ENCODE peak calls at places on chromosomes 3 and 15, in five cellular contexts. Z, A, P, C and K are unnamed samples.

GRCh38 chr3:124295358-124295757 is 303.4 kb upstream of the ROPN1 start:
- DNase-seq in A (no peak), Z (no peak), P (no peak), C (no peak), K (no peak)

GRCh38 chr3:28836199-28836598 is 444.7 kb upstream of the RBMS3 start:
- DNase-seq in Z (no peak), C (no peak), P (no peak), A (no peak), K (no peak)

GRCh38 chr3:124559650-124560405 is 170.4 kb upstream of the UMPS start:
- DNase-seq in C (peak), A (peak), P (peak), Z (peak), K (peak)

GRCh38 chr15:78438595-78439285 is 724 bp downstream of the IREB2 start:
- DNase-seq in A (peak), Z (no peak), C (no peak), P (peak), K (no peak)

GRCh38 chr15:79283252-79284048 is 928 bp downstream of the ANKRD34C start:
- DNase-seq in A (peak), C (no peak), P (peak), Z (peak), K (no peak)

GRCh38 chr15:58462973-58463663 is 31.3 kb downstream of the LIPC start:
- DNase-seq in C (no peak), P (no peak), A (no peak), Z (no peak), K (no peak)

GRCh38 chr3:155745795-155746550 is 1.1 kb upstream of the PLCH1 start:
- DNase-seq in C (no peak), A (peak), P (no peak), Z (no peak), K (no peak)

GRCh38 chr3:73917643-73918042 is 292.9 kb upstream of the PDZRN3 start:
- DNase-seq in Z (no peak), A (no peak), P (no peak), C (no peak), K (no peak)

GRCh38 chr3:123459867-123460266 is 11.0 kb upstream of the ADCY5 start:
- DNase-seq in P (no peak), Z (no peak), A (no peak), C (no peak), K (no peak)

GRCh38 chr3:73399106-73399505 is 225.6 kb downstream of the PDZRN3 start:
- DNase-seq in A (no peak), Z (peak), P (no peak), C (no peak), K (no peak)

GRCh38 chr15:80436511-80437307 is 32.5 kb downstream of the ARNT2 start:
- DNase-seq in A (peak), C (no peak), Z (peak), P (no peak), K (no peak)

GRCh38 chr3:19215427-19215826 is 67.1 kb downstream of the KCNH8 start:
- DNase-seq in A (no peak), P (no peak), Z (no peak), C (no peak), K (no peak)

GRCh38 chr3:73498764-73499622 is 125.7 kb downstream of the PDZRN3 start:
- DNase-seq in Z (peak), A (no peak), P (no peak), C (no peak), K (no peak)

GRCh38 chr3:140563206-140563605 is 114.7 kb upstream of the TRIM42 start:
- DNase-seq in Z (no peak), P (no peak), A (no peak), C (no peak), K (no peak)

GRCh38 chr3:120299403-120299802 is 14.4 kb upstream of the GPR156 start:
- DNase-seq in P (no peak), A (no peak), Z (no peak), C (no peak), K (no peak)